ENCODE peak calls at places on chromosomes 12 and 14, in ten cellular contexts. P is HEK293T; K is globus pallidus; S is A172; N is neural crest cell; G is C1 segment of cervical spinal cord; U is brain microvascular endothelial cell; E is stimulated activated CD8-positive, alpha-beta memory T cell treated with anti-CD3 and anti-CD28 coated beads, Interleukin-7, amount 100 ng/mL, for 4 hours; M is head of caudate nucleus; L is foreskin fibroblast. Z is an unnamed sample.

GRCh38 chr14:100663528-100664052 is 63.1 kb upstream of the DLK1 start:
- DNase-seq in P (no peak), K (no peak), S (no peak), N (no peak), G (no peak), U (no peak), E (no peak), M (no peak), L (no peak), Z (no peak)

GRCh38 chr12:10235761-10236631 is 23.3 kb downstream of the GABARAPL1 start:
- DNase-seq in P (peak), K (peak), S (peak), N (no peak), G (no peak), U (no peak), E (peak), M (peak), L (peak), Z (no peak)

GRCh38 chr12:116719661-116720060 is 18.2 kb downstream of the SPRING1 start:
- DNase-seq in P (no peak), K (no peak), S (no peak), N (no peak), G (no peak), U (no peak), E (no peak), M (no peak), L (no peak), Z (no peak)

GRCh38 chr14:99683619-99684355 is at the start of gene CYP46A1:
- DNase-seq in P (peak), K (peak), S (peak), N (peak), G (peak), U (peak), E (peak), M (peak), L (peak), Z (peak)

GRCh38 chr12:132276720-132277373 is 52.5 kb downstream of the GALNT9 start:
- DNase-seq in P (no peak), K (no peak), S (no peak), N (no peak), G (no peak), U (no peak), E (no peak), M (no peak), L (no peak), Z (no peak)

GRCh38 chr14:106883218-106883692 is 1356.9 kb downstream of the TMEM121 start:
- DNase-seq in P (no peak), K (no peak), S (no peak), N (no peak), G (no peak), U (no peak), E (no peak), M (no peak), L (no peak), Z (no peak)

GRCh38 chr14:80987235-80988032 is 32.0 kb downstream of the TSHR start:
- DNase-seq in P (peak), K (peak), S (peak), N (peak), G (no peak), U (peak), E (peak), M (peak), L (peak), Z (no peak)

GRCh38 chr14:62143235-62143634 is 381.0 kb downstream of the SNAPC1 start:
- DNase-seq in P (no peak), K (no peak), S (no peak), N (no peak), G (no peak), U (peak), E (no peak), M (no peak), L (peak), Z (peak)

GRCh38 chr12:41684997-41685396 is 459.7 kb downstream of the GXYLT1 start:
- DNase-seq in P (no peak), K (no peak), S (peak), N (no peak), G (no peak), U (no peak), E (no peak), M (no peak), L (peak), Z (no peak)

GRCh38 chr12:127781336-127781735 is 485.6 kb upstream of the TMEM132C start:
- DNase-seq in P (no peak), K (no peak), S (no peak), N (no peak), G (no peak), U (no peak), E (no peak), M (no peak), L (no peak), Z (no peak)

GRCh38 chr12:12560587-12561304 is 1.9 kb downstream of the DUSP16 start:
- DNase-seq in P (no peak), K (peak), S (peak), N (no peak), G (no peak), U (peak), E (peak), M (no peak), L (peak), Z (peak)

GRCh38 chr12:106632797-106633450 is 50.1 kb downstream of the RFX4 start:
- DNase-seq in P (no peak), K (no peak), S (peak), N (no peak), G (no peak), U (no peak), E (no peak), M (no peak), L (no peak), Z (no peak)

GRCh38 chr12:64635356-64635998 is 25.2 kb downstream of the RASSF3 start:
- DNase-seq in P (no peak), K (no peak), S (no peak), N (no peak), G (no peak), U (no peak), E (no peak), M (no peak), L (no peak), Z (no peak)

GRCh38 chr12:120115692-120116442 is 686 bp downstream of the RAB35 start:
- DNase-seq in P (peak), K (no peak), S (peak), N (peak), G (no peak), U (no peak), E (no peak), M (no peak), L (peak), Z (no peak)

GRCh38 chr12:76549131-76549530 is 10.4 kb downstream of the OSBPL8 start:
- DNase-seq in P (no peak), K (no peak), S (no peak), N (no peak), G (no peak), U (no peak), E (no peak), M (no peak), L (no peak), Z (no peak)

GRCh38 chr12:108800591-108800990 is 56.8 kb downstream of the SSH1 start:
- DNase-seq in P (no peak), K (no peak), S (no peak), N (no peak), G (no peak), U (peak), E (no peak), M (no peak), L (no peak), Z (no peak)

GRCh38 chr14:75494898-75495297 is 27.4 kb upstream of the BATF start:
- DNase-seq in P (no peak), K (no peak), S (peak), N (no peak), G (no peak), U (no peak), E (no peak), M (no peak), L (peak), Z (no peak)

GRCh38 chr12:62726471-62726980 is 208.4 kb downstream of the PPM1H start:
- DNase-seq in P (no peak), K (no peak), S (no peak), N (no peak), G (no peak), U (no peak), E (no peak), M (no peak), L (peak), Z (no peak)

GRCh38 chr14:68599896-68600620 is 192.8 kb downstream of the ZFP36L1 start:
- DNase-seq in P (no peak), K (no peak), S (no peak), N (no peak), G (no peak), U (no peak), E (no peak), M (no peak), L (no peak), Z (peak)